ENCODE peak calls at places on chromosomes 12 and 14, in ten cellular contexts. O, U, Y, T, H, S, Q, A, M and N are unnamed samples.

GRCh38 chr14:76908834-76909233 is 82.6 kb downstream of the LRRC74A start:
- DNase-seq in Y (no peak), Q (no peak), O (peak), H (peak), T (no peak), U (no peak), S (peak), M (no peak), A (no peak), N (peak)

GRCh38 chr12:124716208-124717141 is 147.2 kb downstream of the SCARB1 start:
- DNase-seq in Y (no peak), U (no peak), A (no peak), M (no peak), T (no peak), S (no peak), H (no peak), Q (no peak), O (no peak), N (no peak)

GRCh38 chr14:41609704-41610183 is 3.1 kb downstream of the LRFN5 start:
- DNase-seq in H (no peak), Q (no peak), S (no peak), A (no peak), U (peak), T (no peak), M (peak), Y (peak), O (no peak), N (no peak)

GRCh38 chr12:120651821-120652220 is 11.4 kb downstream of the CABP1 start:
- DNase-seq in U (peak), O (no peak), M (no peak), Y (peak), S (no peak), H (no peak), Q (no peak), A (no peak), T (no peak), N (no peak)

GRCh38 chr12:51593539-51593938 is 2.5 kb downstream of the SCN8A start:
- DNase-seq in S (no peak), A (no peak), Q (peak), Y (peak), O (no peak), U (peak), H (no peak), T (peak), M (peak), N (no peak)

GRCh38 chr14:103436533-103436932 is 51.3 kb downstream of the MARK3 start:
- DNase-seq in M (no peak), Q (no peak), O (no peak), Y (peak), H (no peak), T (no peak), S (no peak), U (peak), A (no peak), N (no peak)

GRCh38 chr12:96136720-96137378 is 57.3 kb upstream of the ELK3 start:
- DNase-seq in H (no peak), U (peak), Y (peak), M (peak), S (no peak), A (no peak), T (no peak), Q (no peak), O (no peak), N (no peak)

GRCh38 chr12:144650-145284 is 69.2 kb downstream of the SLC6A12 start:
- DNase-seq in Q (no peak), M (no peak), Y (no peak), T (no peak), U (no peak), S (no peak), O (no peak), A (no peak), H (no peak), N (no peak)

GRCh38 chr14:61569783-61570182 is 125.5 kb upstream of the HIF1A start:
- DNase-seq in O (no peak), M (peak), T (peak), Y (peak), Q (peak), S (no peak), A (no peak), H (no peak), U (peak), N (no peak)

GRCh38 chr14:69354383-69355154 is 43.5 kb downstream of the ERH start:
- DNase-seq in H (peak), O (peak), A (no peak), U (no peak), Y (no peak), Q (no peak), T (peak), S (peak), M (no peak), N (peak)

GRCh38 chr12:19799216-19799615 is 359.9 kb downstream of the AEBP2 start:
- DNase-seq in O (no peak), S (no peak), A (no peak), T (no peak), Q (no peak), U (no peak), Y (no peak), H (no peak), M (peak), N (no peak)

GRCh38 chr14:86915416-86915815 is 1077.6 kb downstream of the GALC start:
- DNase-seq in A (no peak), S (no peak), Y (peak), O (no peak), H (no peak), Q (no peak), M (peak), U (no peak), T (no peak), N (no peak)

GRCh38 chr14:59148334-59148900 is 40.0 kb upstream of the DAAM1 start:
- DNase-seq in S (no peak), A (no peak), U (no peak), M (no peak), O (peak), H (peak), Q (no peak), T (no peak), Y (no peak), N (no peak)

GRCh38 chr12:40198601-40199000 is 26.2 kb upstream of the LRRK2 start:
- DNase-seq in U (peak), M (no peak), Q (no peak), Y (no peak), H (no peak), S (no peak), T (no peak), A (no peak), O (no peak), N (no peak)

GRCh38 chr12:81502912-81503695 is 256.0 kb downstream of the PPFIA2 start:
- DNase-seq in O (no peak), Y (peak), S (no peak), A (no peak), U (peak), M (peak), Q (no peak), T (no peak), H (no peak), N (no peak)

GRCh38 chr14:102891111-102891510 is 31.4 kb upstream of the AMN start:
- DNase-seq in Q (no peak), Y (no peak), T (no peak), H (no peak), S (no peak), A (no peak), M (no peak), O (no peak), U (no peak), N (no peak)

GRCh38 chr12:81692008-81692407 is 67.1 kb downstream of the PPFIA2 start:
- DNase-seq in S (no peak), T (no peak), Y (no peak), Q (no peak), H (no peak), A (no peak), U (no peak), O (no peak), M (no peak), N (no peak)

GRCh38 chr14:84087986-84088531 is 1441.9 kb upstream of the FLRT2 start:
- DNase-seq in O (no peak), S (no peak), U (peak), Q (no peak), T (no peak), Y (peak), H (no peak), A (peak), M (no peak), N (no peak)

GRCh38 chr14:65377576-65377975 is 35.0 kb upstream of the FUT8 start:
- DNase-seq in T (no peak), A (no peak), O (no peak), Y (peak), Q (no peak), M (no peak), H (no peak), U (peak), S (no peak), N (no peak)

GRCh38 chr12:31234053-31234835 is 91.7 kb downstream of the SINHCAF start:
- DNase-seq in M (no peak), H (no peak), O (no peak), Y (no peak), Q (no peak), U (no peak), A (no peak), T (no peak), S (no peak), N (no peak)

GRCh38 chr14:33484264-33484663 is 466.6 kb downstream of the EGLN3 start:
- DNase-seq in Q (no peak), S (no peak), M (peak), U (no peak), A (no peak), H (no peak), T (no peak), Y (no peak), O (no peak), N (no peak)

GRCh38 chr12:12870454-12870853 is 20.9 kb upstream of the GPRC5A start:
- DNase-seq in S (no peak), M (peak), Y (peak), T (peak), A (no peak), Q (peak), U (peak), H (no peak), O (no peak), N (no peak)

GRCh38 chr14:37992489-37992888 is 215.2 kb upstream of the SSTR1 start:
- DNase-seq in U (no peak), S (no peak), O (no peak), T (no peak), Y (no peak), H (no peak), M (no peak), A (no peak), Q (no peak), N (no peak)

GRCh38 chr12:45988259-45988658 is 2.1 kb downstream of the SCAF11 start:
- DNase-seq in T (no peak), S (no peak), O (no peak), H (no peak), U (peak), A (no peak), M (peak), Q (no peak), Y (peak), N (no peak)

GRCh38 chr12:88342434-88342833 is 200.3 kb downstream of the TMTC3 start:
- DNase-seq in U (no peak), Y (no peak), S (no peak), O (no peak), T (no peak), M (no peak), Q (no peak), H (no peak), A (no peak), N (no peak)

GRCh38 chr14:61601923-61602732 is 93.2 kb upstream of the HIF1A start:
- DNase-seq in A (no peak), S (no peak), Q (no peak), T (no peak), U (no peak), O (no peak), Y (no peak), H (no peak), M (no peak), N (no peak)

GRCh38 chr14:98900721-98901272 is 371.2 kb downstream of the BCL11B start:
- DNase-seq in A (no peak), T (no peak), M (no peak), H (no peak), S (no peak), U (no peak), O (no peak), Y (no peak), Q (no peak), N (no peak)

GRCh38 chr12:51976376-51977160 is 25.1 kb downstream of the ACVR1B start:
- DNase-seq in Y (peak), Q (no peak), S (no peak), M (peak), U (peak), T (peak), O (no peak), A (no peak), H (no peak), N (no peak)

GRCh38 chr14:35337557-35338255 is 45.5 kb downstream of the PSMA6 start:
- DNase-seq in M (no peak), U (no peak), S (peak), Y (no peak), T (no peak), A (no peak), Q (peak), O (no peak), H (no peak), N (no peak)

GRCh38 chr14:35338731-35339405 is 46.7 kb downstream of the PSMA6 start:
- DNase-seq in S (no peak), M (no peak), O (no peak), A (no peak), U (no peak), T (no peak), H (no peak), Y (no peak), Q (no peak), N (peak)

GRCh38 chr14:35335388-35336092 is 43.4 kb downstream of the PSMA6 start:
- DNase-seq in T (peak), U (peak), A (peak), M (no peak), S (no peak), O (no peak), Y (peak), H (no peak), Q (no peak), N (no peak)

GRCh38 chr14:35336171-35337073 is 44.2 kb downstream of the PSMA6 start:
- DNase-seq in O (no peak), Y (peak), T (peak), S (no peak), A (peak), H (no peak), U (peak), M (peak), Q (peak), N (no peak)

GRCh38 chr14:35337074-35337556 is 44.9 kb downstream of the PSMA6 start:
- DNase-seq in T (peak), M (no peak), Y (no peak), O (no peak), S (no peak), H (no peak), A (no peak), Q (no peak), U (no peak), N (no peak)
- TF ChIP-seq CTCF in T (no peak), M (no peak), Y (no peak), O (no peak), S (no peak), H (no peak), A (no peak), Q (peak), U (no peak), N (no peak)

GRCh38 chr12:104456417-104456949 is at the start of gene CHST11:
- DNase-seq in H (peak), U (peak), S (peak), A (peak), M (peak), Y (peak), T (no peak), Q (peak), O (peak), N (peak)
- TF ChIP-seq CTCF in H (peak), U (peak), S (peak), A (no peak), M (no peak), Y (peak), T (no peak), Q (no peak), O (no peak), N (no peak)

GRCh38 chr12:17489452-17489851 is 600.5 kb downstream of the RERGL start:
- DNase-seq in M (no peak), A (no peak), S (no peak), O (no peak), H (no peak), Y (no peak), T (no peak), Q (no peak), U (no peak), N (no peak)
- TF ChIP-seq CTCF in M (no peak), A (no peak), S (no peak), O (no peak), H (no peak), Y (no peak), T (no peak), Q (no peak), U (no peak), N (no peak)

GRCh38 chr14:104685998-104686610 is 3.3 kb upstream of the INF2 start:
- DNase-seq in Y (no peak), Q (no peak), T (no peak), A (no peak), U (no peak), O (no peak), H (no peak), S (no peak), M (no peak), N (no peak)

GRCh38 chr14:104688505-104688754 is 988 bp upstream of the INF2 start:
- DNase-seq in S (no peak), M (no peak), Y (no peak), Q (no peak), U (no peak), A (no peak), H (no peak), O (no peak), T (no peak), N (no peak)

GRCh38 chr14:104685216-104685997 is 4.0 kb upstream of the INF2 start:
- DNase-seq in T (peak), Y (no peak), Q (no peak), H (no peak), U (no peak), A (no peak), O (no peak), S (no peak), M (no peak), N (no peak)

GRCh38 chr14:104687601-104688504 is 1.6 kb upstream of the INF2 start:
- DNase-seq in Q (peak), U (peak), A (peak), T (peak), H (no peak), Y (peak), S (no peak), O (no peak), M (peak), N (no peak)

GRCh38 chr14:104686624-104687517 is 2.5 kb upstream of the INF2 start:
- DNase-seq in S (no peak), H (no peak), A (peak), Q (no peak), M (no peak), T (no peak), Y (no peak), O (no peak), U (no peak), N (no peak)
- TF ChIP-seq CTCF in S (peak), H (no peak), A (no peak), Q (no peak), M (no peak), T (peak), Y (no peak), O (no peak), U (no peak), N (no peak)

DNA sequence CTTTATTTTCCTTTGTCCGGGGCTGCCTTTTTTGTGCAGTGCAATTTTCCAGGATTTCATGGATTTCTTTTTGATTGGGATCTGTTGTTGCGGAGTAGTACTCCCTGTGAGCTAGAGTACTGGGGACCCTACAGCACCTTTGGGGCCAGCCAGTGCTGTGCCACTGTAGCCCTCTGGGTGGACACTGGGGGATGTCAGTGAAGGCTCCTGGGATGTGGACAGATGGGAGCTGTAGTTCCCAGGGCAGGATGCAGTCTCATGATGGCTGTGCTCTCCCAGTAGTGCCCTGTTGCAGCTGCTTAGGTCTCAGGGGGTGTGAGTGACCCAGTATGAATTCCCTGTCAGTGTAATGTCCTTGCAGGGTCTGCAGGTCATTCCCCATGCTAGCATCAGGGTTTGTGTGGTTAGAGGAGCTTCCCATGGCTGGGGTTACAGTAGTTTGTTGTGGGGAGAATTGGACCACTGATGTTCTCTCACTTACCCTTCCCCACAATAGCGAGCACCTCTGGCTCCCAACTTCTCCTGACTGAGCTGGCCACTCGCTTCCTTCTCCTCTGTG is 72.2 kb downstream of the BRMS1L start:
- DNase-seq in H (no peak), M (no peak), S (no peak), A (no peak), O (no peak), T (no peak), U (no peak), Q (no peak), Y (no peak), N (no peak)
- TF ChIP-seq CTCF in H (no peak), M (no peak), S (no peak), A (no peak), O (no peak), T (no peak), U (no peak), Q (no peak), Y (no peak), N (no peak)

GRCh38 chr12:15592934-15593333 is 196.3 kb downstream of the EPS8 start:
- DNase-seq in M (peak), H (no peak), S (no peak), O (no peak), U (peak), T (peak), Y (peak), A (no peak), Q (no peak), N (no peak)
- TF ChIP-seq CTCF in M (no peak), H (no peak), S (no peak), O (no peak), U (peak), T (peak), Y (no peak), A (no peak), Q (no peak), N (no peak)

GRCh38 chr14:43894534-43894933 is 612.5 kb downstream of the FSCB start:
- DNase-seq in M (no peak), S (no peak), Q (no peak), Y (no peak), U (peak), H (no peak), T (no peak), A (no peak), O (no peak), N (no peak)
- TF ChIP-seq CTCF in M (peak), S (peak), Q (peak), Y (peak), U (peak), H (peak), T (peak), A (no peak), O (peak), N (no peak)

DNA sequence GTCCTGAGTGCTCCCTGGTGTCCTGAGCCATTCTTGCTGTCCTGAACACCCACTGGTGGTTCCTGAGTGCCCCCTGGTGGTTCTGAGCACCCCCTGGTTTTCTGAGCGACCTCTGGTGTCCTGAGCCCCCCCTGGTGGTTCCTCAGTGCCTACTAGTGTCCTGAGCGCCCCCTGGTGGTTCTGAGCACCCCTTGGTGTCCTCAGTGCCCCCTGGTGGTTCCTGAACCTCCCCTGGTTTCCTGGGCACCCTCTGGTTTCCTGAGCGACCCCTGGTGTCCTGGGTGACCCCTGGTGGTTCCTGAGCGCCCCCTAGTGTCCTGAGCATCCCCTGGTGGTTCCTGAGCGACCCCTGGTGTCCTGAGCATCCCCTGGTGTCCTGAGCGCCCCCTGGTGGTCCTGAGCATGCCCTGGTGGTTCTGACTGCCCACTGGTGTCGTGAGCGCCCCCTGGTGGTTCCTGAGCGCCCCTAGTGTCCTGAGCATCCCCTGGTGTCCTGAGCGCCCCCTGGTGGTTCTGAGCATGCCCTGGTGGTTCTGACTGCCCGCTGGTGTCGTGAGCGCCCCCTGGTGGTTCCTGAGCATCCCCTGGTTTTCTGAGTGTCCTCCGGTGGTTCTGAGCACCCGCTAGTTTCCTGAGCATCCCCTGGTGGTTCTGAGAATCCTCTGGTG is 473.1 kb downstream of the TMEM121 start:
- DNase-seq in Q (no peak), M (no peak), A (peak), H (peak), T (peak), S (peak), U (peak), Y (no peak), O (peak), N (peak)
- TF ChIP-seq CTCF in Q (peak), M (peak), A (no peak), H (peak), T (peak), S (peak), U (peak), Y (peak), O (peak), N (peak)